ENCODE peak calls at places on chromosomes 6 and 20, in four cellular contexts. P is upper lobe of left lung, L is psoas muscle, K is AG09309. G is an unnamed sample.

GRCh38 chr6:13561624-13562267 is 12.7 kb upstream of the SIRT5 start:
- DNase-seq in P (peak; percentile 52), L (peak; percentile 46), K (no peak), G (no peak)

GRCh38 chr6:123316733-123317323 is 319.9 kb downstream of the TRDN start:
- DNase-seq in P (no peak), L (no peak), K (no peak), G (no peak)

GRCh38 chr6:170280689-170281045 is 10.2 kb downstream of the DLL1 start:
- DNase-seq in P (no peak), L (no peak), K (no peak), G (no peak)

GRCh38 chr6:48957781-48958180 is 505.3 kb downstream of the MMUT start:
- DNase-seq in P (no peak), L (no peak), K (peak; percentile 13), G (no peak)

GRCh38 chr6:42783876-42784738 is 2.3 kb downstream of the BICRAL start:
- DNase-seq in P (no peak), L (no peak), K (no peak), G (no peak)

GRCh38 chr6:135537782-135538301 is 40.3 kb upstream of the AHI1 start:
- DNase-seq in P (no peak), L (no peak), K (peak; percentile 49), G (no peak)

GRCh38 chr6:166553563-166554271 is 32.8 kb downstream of the RAMACL start:
- DNase-seq in P (no peak), L (peak; percentile 73), K (peak; percentile 74), G (no peak)

GRCh38 chr6:47669684-47670515 is 28.5 kb upstream of the ADGRF4 start:
- DNase-seq in P (no peak), L (no peak), K (no peak), G (no peak)

GRCh38 chr20:15058836-15059235 is 721.4 kb upstream of the FLRT3 start:
- DNase-seq in P (no peak), L (no peak), K (no peak), G (no peak)

GRCh38 chr6:49530141-49530775 is 20.2 kb upstream of the C6orf141 start:
- DNase-seq in P (no peak), L (no peak), K (no peak), G (no peak)

GRCh38 chr20:53655909-53656652 is 62.4 kb upstream of the ZNF217 start:
- DNase-seq in P (no peak), L (no peak), K (peak; percentile 17), G (no peak)

GRCh38 chr6:132969188-132969587 is 154.8 kb downstream of the RPS12 start:
- DNase-seq in P (no peak), L (no peak), K (no peak), G (no peak)

GRCh38 chr6:129863664-129864063 is 2.5 kb upstream of the TMEM244 start:
- DNase-seq in P (no peak), L (no peak), K (no peak), G (no peak)

GRCh38 chr20:64107736-64108457 is 532 bp upstream of the NPBWR2 start:
- DNase-seq in P (peak; percentile 19), L (peak; percentile 34), K (no peak), G (no peak)

GRCh38 chr20:32036252-32036651 is 15.8 kb upstream of the HCK start:
- DNase-seq in P (no peak), L (no peak), K (no peak), G (no peak)

GRCh38 chr6:43255408-43256054 is 12.2 kb downstream of the TTBK1 start:
- DNase-seq in P (no peak), L (peak; percentile 35), K (no peak), G (no peak)

GRCh38 chr6:163398104-163398503 is 16.4 kb upstream of the QKI start:
- DNase-seq in P (no peak), L (no peak), K (no peak), G (no peak)

GRCh38 chr6:105509506-105510331 is 106.8 kb upstream of the PREP start:
- DNase-seq in P (no peak), L (peak; percentile 56), K (no peak), G (no peak)

GRCh38 chr20:21090738-21091120 is 15.4 kb downstream of the LINC00237 start:
- DNase-seq in P (no peak), L (no peak), K (no peak), G (no peak)

GRCh38 chr6:125714431-125715090 is 34.9 kb upstream of the HEY2 start:
- DNase-seq in P (no peak), L (no peak), K (no peak), G (no peak)

GRCh38 chr6:128841518-128841917 is 41.4 kb upstream of the LAMA2 start:
- DNase-seq in P (no peak), L (no peak), K (no peak), G (no peak)

GRCh38 chr6:166395351-166395750 is 12.6 kb upstream of the MPC1 start:
- DNase-seq in P (no peak), L (no peak), K (no peak), G (no peak)

GRCh38 chr6:96015791-96016776 is at the start of gene FUT9:
- DNase-seq in P (no peak), L (peak; percentile 24), K (no peak), G (peak; percentile 42)

GRCh38 chr20:62662422-62662821 is 20.1 kb downstream of the SLCO4A1 start:
- DNase-seq in P (no peak), L (no peak), K (peak; percentile 67), G (no peak)

GRCh38 chr20:42483694-42484303 is 705.9 kb downstream of the PTPRT start:
- DNase-seq in P (peak; percentile 23), L (no peak), K (no peak), G (no peak)

DNA sequence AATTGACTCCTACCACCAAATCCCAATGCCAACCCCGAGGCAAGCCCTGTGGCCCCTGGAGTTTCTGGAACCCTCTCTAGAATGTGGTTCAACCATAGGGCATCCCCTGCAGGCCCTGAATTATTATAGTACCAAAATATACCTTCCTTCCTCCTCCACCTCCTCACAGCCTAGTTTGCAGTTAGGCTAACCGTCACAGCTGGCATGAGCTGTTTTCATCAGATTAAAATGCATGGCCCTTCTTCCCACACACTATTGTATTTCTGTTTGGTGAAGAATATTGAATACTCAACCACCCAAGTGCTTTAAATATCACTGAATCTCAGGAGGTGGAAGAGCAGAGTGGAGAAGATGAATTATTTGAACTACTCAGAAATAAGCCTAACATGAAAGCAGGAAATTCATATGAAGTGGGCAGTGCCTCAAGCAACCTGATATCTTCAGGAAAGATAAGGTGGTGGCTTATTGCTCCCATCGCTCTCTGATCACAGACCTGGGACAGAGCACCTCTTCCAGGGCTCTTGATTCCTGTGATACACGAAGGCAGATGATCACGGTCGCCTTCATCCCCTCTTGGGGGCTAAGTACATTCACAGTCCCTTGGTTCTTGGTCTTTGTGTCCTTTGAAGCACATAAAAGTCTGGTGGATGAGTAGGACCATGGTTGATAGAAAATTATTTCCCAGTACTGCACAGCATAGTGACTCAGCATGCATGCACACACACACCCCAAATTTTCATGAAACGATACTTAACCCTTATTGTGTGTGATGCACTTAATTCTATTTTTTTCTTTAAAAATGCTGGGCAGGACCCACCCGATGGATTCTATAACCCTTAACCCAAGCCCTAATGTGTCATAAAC is 90.9 kb downstream of the PSMG4 start:
- DNase-seq in P (no peak), L (no peak), K (no peak), G (no peak)
- TF ChIP-seq CTCF in P (no peak), L (no peak), K (no peak), G (no peak)

GRCh38 chr6:109050447-109051102 is 44.1 kb downstream of the SESN1 start:
- DNase-seq in P (no peak), L (no peak), K (no peak), G (no peak)
- TF ChIP-seq CTCF in P (no peak), L (no peak), K (no peak), G (no peak)

DNA sequence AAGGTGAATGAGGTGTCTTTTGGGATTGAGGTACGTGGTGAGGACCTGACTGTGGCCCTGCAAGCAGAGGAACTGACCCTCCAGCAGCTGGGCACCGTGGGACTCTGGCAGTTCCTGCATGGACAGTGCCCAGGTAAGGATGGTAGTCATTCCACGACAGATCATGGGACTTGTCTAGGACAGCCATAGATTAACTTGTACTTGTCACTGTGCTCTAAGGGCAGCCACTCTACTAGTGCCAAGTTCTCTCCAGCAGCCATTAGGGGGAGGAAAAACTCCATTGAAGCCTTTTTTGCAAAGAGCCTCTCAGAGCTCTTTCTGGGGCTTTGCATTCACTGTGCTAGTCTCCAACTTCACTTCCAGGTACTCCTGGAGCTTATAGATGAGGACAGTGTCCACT is 20.4 kb downstream of the TAF11 start:
- DNase-seq in P (no peak), L (no peak), K (no peak), G (no peak)
- TF ChIP-seq CTCF in P (no peak), L (no peak), K (no peak), G (no peak)

GRCh38 chr6:71194730-71195129 is 93.9 kb upstream of the OGFRL1 start:
- DNase-seq in P (no peak), L (no peak), K (peak; percentile 67), G (no peak)

GRCh38 chr6:71187136-71187535 is 101.5 kb upstream of the OGFRL1 start:
- DNase-seq in P (no peak), L (no peak), K (no peak), G (no peak)

DNA sequence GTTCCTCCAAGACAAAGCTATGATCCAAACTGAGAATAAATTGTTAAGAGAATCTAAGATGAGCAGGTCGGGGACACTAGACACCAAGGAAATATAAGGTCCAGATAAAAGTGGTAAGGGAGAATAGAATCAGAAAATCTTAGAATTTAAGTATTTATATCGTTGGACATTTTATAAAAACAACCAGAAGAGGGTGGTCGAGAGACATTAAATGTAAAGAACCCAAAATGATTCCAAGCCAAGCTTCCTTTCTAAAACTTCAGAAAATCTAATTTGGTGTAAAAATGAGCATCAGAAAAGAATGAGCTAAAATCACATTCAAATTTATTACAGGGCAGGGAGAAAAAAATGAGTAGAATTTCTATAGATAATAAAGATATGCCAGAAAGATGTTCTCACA is 97.8 kb upstream of the OGFRL1 start:
- DNase-seq in P (no peak), L (no peak), K (no peak), G (no peak)
- TF ChIP-seq CTCF in P (peak; percentile 32), L (no peak), K (peak; percentile 27), G (peak; percentile 46)

GRCh38 chr6:86782328-86782727 is 155.0 kb upstream of the HTR1E start:
- DNase-seq in P (no peak), L (no peak), K (no peak), G (no peak)
- TF ChIP-seq CTCF in P (no peak), L (no peak), K (no peak), G (no peak)

DNA sequence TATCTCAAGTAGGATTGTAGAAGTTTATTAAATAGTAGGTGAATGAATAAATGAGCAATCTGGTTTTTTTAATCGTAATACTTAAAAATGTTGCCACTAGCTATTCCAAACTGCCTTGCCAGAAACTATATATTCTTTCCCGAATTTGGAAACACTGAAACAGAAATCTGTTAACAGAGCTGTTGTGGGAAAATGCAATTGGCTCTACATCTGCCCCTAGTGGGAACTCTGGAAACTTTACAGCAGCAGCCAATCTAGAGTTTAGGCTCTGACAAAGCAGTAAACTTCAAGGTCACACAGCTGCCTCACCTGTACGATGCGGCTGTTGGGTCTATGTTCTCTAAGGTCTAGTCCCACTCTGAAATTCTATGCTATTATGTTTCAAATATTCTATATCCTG is 41.7 kb downstream of the SYNE1 start:
- DNase-seq in P (no peak), L (no peak), K (no peak), G (no peak)
- TF ChIP-seq CTCF in P (no peak), L (no peak), K (peak; percentile 67), G (peak; percentile 57)

GRCh38 chr6:16511723-16512584 is 249.3 kb downstream of the ATXN1 start:
- DNase-seq in P (no peak), L (no peak), K (no peak), G (no peak)
- TF ChIP-seq CTCF in P (no peak), L (no peak), K (no peak), G (no peak)